ENCODE peak calls at places on chromosomes 13 and 19, in four cellular contexts. W is heart left ventricle, I is pancreas, X is breast epithelium. Z is an unnamed sample.

GRCh38 chr13:104466016-104466415 is 1399.8 kb upstream of the SLC10A2 start:
- DNase-seq in I (no peak), W (no peak), X (no peak), Z (no peak)

GRCh38 chr13:46575321-46575721 is 22.4 kb downstream of the LRCH1 start:
- DNase-seq in I (no peak), X (no peak), W (no peak), Z (no peak)

GRCh38 chr19:57241181-57241580 is 749 bp downstream of the ZNF805 start:
- DNase-seq in W (no peak), I (no peak), X (no peak), Z (no peak)

GRCh38 chr13:70088926-70089325 is 18.7 kb upstream of the ATXN8OS start:
- DNase-seq in I (no peak), X (no peak), W (no peak), Z (no peak)

GRCh38 chr13:32125221-32125621 is 93.6 kb downstream of the FRY start:
- DNase-seq in I (no peak), W (no peak), X (peak), Z (no peak)

GRCh38 chr19:8221161-8221560 is 12.0 kb downstream of the CERS4 start:
- DNase-seq in W (no peak), I (peak), X (peak), Z (no peak)

GRCh38 chr19:48454150-48454730 is 1.1 kb upstream of the KCNJ14 start:
- DNase-seq in I (no peak), X (no peak), W (no peak), Z (no peak)

GRCh38 chr13:50127726-50128291 is 112.6 kb downstream of the KCNRG start:
- DNase-seq in I (no peak), W (no peak), X (no peak), Z (no peak)

GRCh38 chr13:98541211-98541610 is 35.7 kb downstream of the STK24 start:
- DNase-seq in I (no peak), W (no peak), X (no peak), Z (no peak)

GRCh38 chr19:35153701-35154534 is 617 bp upstream of the FXYD5 start:
- DNase-seq in W (no peak), X (no peak), I (peak), Z (peak)

GRCh38 chr19:5891572-5891937 is 12.0 kb downstream of the NDUFA11 start:
- DNase-seq in X (no peak), W (no peak), I (no peak), Z (no peak)

GRCh38 chr19:7230826-7231225 is 63.4 kb downstream of the INSR start:
- DNase-seq in X (no peak), I (peak), W (peak), Z (no peak)

GRCh38 chr13:20127563-20128458 is 33.0 kb downstream of the GJA3 start:
- DNase-seq in X (peak), I (peak), W (peak), Z (peak)

GRCh38 chr13:53142301-53142700 is 113.7 kb downstream of the OLFM4 start:
- DNase-seq in X (no peak), W (no peak), I (no peak), Z (no peak)

GRCh38 chr19:15649526-15649925 is 8.8 kb downstream of the CYP4F3 start:
- DNase-seq in I (no peak), X (no peak), W (no peak), Z (no peak)

GRCh38 chr19:28578786-28579505 is 634.0 kb downstream of the UQCRFS1 start:
- DNase-seq in I (no peak), X (no peak), W (no peak), Z (no peak)

GRCh38 chr13:42047561-42048322 is 706 bp upstream of the DGKH start:
- DNase-seq in W (peak), X (peak), I (peak), Z (peak)

GRCh38 chr19:3012522-3013260 is 16.4 kb downstream of the TLE2 start:
- DNase-seq in W (no peak), I (no peak), X (no peak), Z (no peak)

GRCh38 chr19:33758541-33759013 is 38.1 kb upstream of the KCTD15 start:
- DNase-seq in W (no peak), I (no peak), X (no peak), Z (no peak)

GRCh38 chr13:97215325-97215724 is 6.8 kb upstream of the MBNL2 start:
- DNase-seq in W (no peak), X (no peak), I (no peak), Z (no peak)

GRCh38 chr13:71395053-71395452 is 472.0 kb downstream of the DACH1 start:
- DNase-seq in I (no peak), X (no peak), W (no peak), Z (no peak)

GRCh38 chr19:4916292-4917082 is 7.2 kb downstream of the UHRF1 start:
- DNase-seq in X (no peak), W (no peak), I (no peak), Z (no peak)

GRCh38 chr19:32581704-32582164 is 744 bp downstream of the PDCD5 start:
- DNase-seq in X (no peak), W (peak), I (peak), Z (peak)

GRCh38 chr13:38045278-38046048 is 175.9 kb upstream of the TRPC4 start:
- DNase-seq in W (no peak), X (no peak), I (no peak), Z (peak)

GRCh38 chr13:82747948-82748347 is 1134.3 kb downstream of the SLITRK1 start:
- DNase-seq in X (no peak), I (no peak), W (no peak), Z (no peak)

GRCh38 chr13:81017525-81018152 is 676.7 kb upstream of the SPRY2 start:
- DNase-seq in I (no peak), X (no peak), W (no peak), Z (no peak)

GRCh38 chr19:47610902-47611301 is 2.0 kb downstream of the BICRA start:
- DNase-seq in W (peak), X (no peak), I (peak), Z (no peak)

GRCh38 chr19:49391581-49392399 is 3.7 kb downstream of the KASH5 start:
- DNase-seq in X (peak), W (peak), I (peak), Z (peak)

GRCh38 chr19:56103027-56103614 is 18.0 kb downstream of the ZNF787 start:
- DNase-seq in X (no peak), I (no peak), W (no peak), Z (no peak)

GRCh38 chr19:4688587-4688986 is 18.4 kb upstream of the MYDGF start:
- DNase-seq in W (no peak), I (no peak), X (no peak), Z (no peak)

GRCh38 chr19:43582495-43582894 is 6.9 kb downstream of the PINLYP start:
- DNase-seq in W (no peak), X (no peak), I (no peak), Z (no peak)

GRCh38 chr19:43581467-43581866 is 5.9 kb downstream of the PINLYP start:
- DNase-seq in W (no peak), I (no peak), X (no peak), Z (no peak)

GRCh38 chr19:43586346-43586745 is 9.6 kb downstream of the IRGQ start:
- DNase-seq in X (no peak), W (no peak), I (no peak), Z (no peak)

GRCh38 chr19:43589277-43589676 is 6.7 kb downstream of the IRGQ start:
- DNase-seq in W (no peak), I (no peak), X (no peak), Z (no peak)

GRCh38 chr19:43584484-43584883 is 8.9 kb downstream of the PINLYP start:
- DNase-seq in X (no peak), I (no peak), W (no peak), Z (no peak)
- H3K27ac ChIP-seq in X (peak), I (peak), W (no peak), Z (no peak)

GRCh38 chr13:113113846-113114271 is 8.3 kb downstream of the F7 start:
- DNase-seq in I (peak), W (no peak), X (no peak), Z (peak)

GRCh38 chr13:113109151-113110047 is 3.8 kb downstream of the F7 start:
- DNase-seq in I (no peak), X (no peak), W (no peak), Z (no peak)

GRCh38 chr13:113110048-113110851 is 4.7 kb downstream of the F7 start:
- DNase-seq in W (no peak), I (no peak), X (no peak), Z (no peak)

GRCh38 chr13:113112893-113113845 is 7.6 kb downstream of the F7 start:
- DNase-seq in W (no peak), X (no peak), I (peak), Z (peak)

DNA sequence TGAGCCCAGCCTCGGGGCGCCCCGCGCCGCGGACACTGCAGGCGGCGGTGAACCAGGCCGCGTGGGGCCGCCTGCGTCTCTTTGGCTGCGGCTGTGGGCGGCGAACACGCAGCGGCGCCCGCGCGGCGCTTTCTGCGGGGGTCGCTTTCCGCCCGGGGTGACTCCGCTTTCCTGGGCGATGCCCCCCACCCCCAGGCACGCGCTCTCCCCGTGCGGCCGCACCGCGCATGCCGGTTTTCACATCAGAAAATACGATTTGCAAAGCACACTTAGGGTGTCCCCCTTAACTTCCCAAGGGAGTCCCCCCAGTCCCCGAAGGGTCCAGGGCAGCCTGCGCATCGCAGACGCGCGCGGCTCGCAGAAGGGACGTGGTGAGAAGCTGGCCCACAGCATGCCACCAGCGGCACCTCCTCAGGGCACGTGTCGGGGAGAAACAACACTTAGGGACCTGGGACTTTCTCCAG is 5.3 kb downstream of the F7 start:
- DNase-seq in I (no peak), W (no peak), X (no peak), Z (no peak)
- H3K4me3 ChIP-seq in I (peak), W (peak), X (peak), Z (no peak)

GRCh38 chr13:34357435-34358232 is 539.7 kb downstream of the RFC3 start:
- DNase-seq in W (no peak), I (no peak), X (no peak), Z (peak)
- TF ChIP-seq CTCF in W (no peak), I (no peak), X (no peak), Z (peak)

GRCh38 chr13:77331421-77331820 is 4.5 kb upstream of the MYCBP2 start:
- DNase-seq in I (no peak), W (no peak), X (no peak), Z (no peak)

GRCh38 chr13:77330009-77330471 is 3.1 kb upstream of the MYCBP2 start:
- DNase-seq in I (no peak), X (no peak), W (no peak), Z (no peak)

GRCh38 chr13:77329133-77330008 is 2.5 kb upstream of the MYCBP2 start:
- DNase-seq in W (peak), I (peak), X (peak), Z (peak)

GRCh38 chr13:77326905-77327604 is at the start of gene MYCBP2:
- DNase-seq in X (peak), W (peak), I (peak), Z (peak)

GRCh38 chr13:77328819-77329132 is 1.9 kb upstream of the MYCBP2 start:
- DNase-seq in W (peak), X (no peak), I (no peak), Z (no peak)
- H3K27ac ChIP-seq in W (peak), X (peak), I (peak), Z (peak)

DNA sequence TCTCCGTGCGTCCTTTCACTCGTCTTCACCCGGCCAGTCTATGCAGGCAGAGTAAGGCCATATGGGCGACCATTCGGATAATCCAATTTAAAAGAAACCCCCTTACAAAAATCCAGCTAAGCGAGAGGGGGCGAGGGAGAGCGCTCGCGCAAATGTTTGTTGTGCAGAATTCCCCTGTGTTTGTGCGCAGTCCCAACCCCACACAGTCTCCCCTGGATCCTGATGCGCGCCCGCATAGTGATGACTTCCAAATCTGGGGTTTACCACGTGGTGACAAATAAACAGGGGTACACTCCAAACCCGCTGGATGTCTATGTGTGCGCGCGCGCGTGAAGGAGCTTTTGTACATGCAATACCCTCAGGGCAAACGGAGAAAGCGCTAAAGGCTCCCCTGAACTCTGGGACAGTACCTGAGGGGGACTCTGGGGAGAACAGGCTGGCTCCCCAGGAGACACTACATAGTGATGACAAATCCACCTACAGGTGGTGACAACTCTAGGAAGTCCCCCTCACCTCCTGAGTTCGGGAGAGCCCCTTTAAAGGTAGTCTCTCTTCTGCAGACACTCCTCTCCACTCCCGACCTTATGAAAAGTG is 8.5 kb downstream of the SOX21 start:
- DNase-seq in X (no peak), W (no peak), I (no peak), Z (no peak)
- H3K4me3 ChIP-seq in X (no peak), W (no peak), I (no peak), Z (no peak)

GRCh38 chr19:46429999-46430398 is 1.3 kb upstream of the PNMA8C start:
- DNase-seq in X (no peak), I (no peak), W (no peak), Z (no peak)

GRCh38 chr19:46427518-46427917 is 1.2 kb downstream of the PNMA8C start:
- DNase-seq in W (no peak), I (no peak), X (no peak), Z (no peak)

GRCh38 chr19:46435009-46435408 is 6.3 kb upstream of the PNMA8C start:
- DNase-seq in I (no peak), W (no peak), X (no peak), Z (no peak)

GRCh38 chr19:46428278-46429141 is at the start of gene PNMA8C:
- DNase-seq in W (peak), I (no peak), X (peak), Z (no peak)

DNA sequence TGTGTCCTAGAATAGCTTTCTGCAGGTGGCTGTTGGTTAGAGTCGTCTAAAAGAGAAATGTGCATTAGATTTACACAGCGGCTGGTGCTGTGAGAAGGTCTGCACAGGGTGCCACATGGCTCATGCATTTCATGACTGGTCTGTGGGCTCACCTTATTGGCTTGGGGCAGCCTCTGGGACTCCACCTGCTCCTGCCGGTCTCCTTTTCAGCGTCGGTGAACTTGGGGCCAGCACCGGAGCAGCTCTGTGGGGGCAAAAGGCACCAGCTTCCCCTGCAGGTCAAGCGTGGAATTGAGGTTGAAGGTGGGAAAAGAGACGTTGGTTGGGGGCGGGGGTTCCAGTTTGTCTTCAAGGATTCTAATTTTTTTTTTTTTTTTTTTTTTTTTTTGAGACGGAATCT is 3.1 kb upstream of the PNMA8C start:
- DNase-seq in X (no peak), I (no peak), W (no peak), Z (no peak)
- TF ChIP-seq CTCF in X (no peak), I (no peak), W (no peak), Z (peak)